ENCODE peak calls at places on chromosomes 11 and 22, in five cellular contexts. V is SK-N-SH, L is HepG2, O is K562, F is GM12878. X is an unnamed sample.
A peak's percentile ranks its signal among the peaks of the same experiment; 100 is the strongest.

GRCh38 chr11:71927813-71928738 is at the start of gene XNDC1N:
- DNase-seq in V (peak; percentile 82), L (peak; percentile 89), O (peak; percentile 90), F (no peak), X (peak; percentile 84)

GRCh38 chr11:87454246-87454645 is 416.5 kb downstream of the TMEM135 start:
- DNase-seq in V (peak; percentile 2), L (no peak), O (no peak), F (peak; percentile 25), X (no peak)

GRCh38 chr11:911890-912219 is 1.2 kb upstream of the CHID1 start:
- DNase-seq in V (no peak), L (no peak), O (no peak), F (no peak), X (no peak)

GRCh38 chr11:104148074-104148473 is 15.9 kb downstream of the PDGFD start:
- DNase-seq in V (no peak), L (no peak), O (no peak), F (no peak), X (no peak)

GRCh38 chr22:23570681-23571080 is 9.4 kb downstream of the IGLL1 start:
- DNase-seq in V (no peak), L (no peak), O (no peak), F (no peak), X (no peak)

GRCh38 chr22:29744902-29745301 is 21.9 kb downstream of the ZMAT5 start:
- DNase-seq in V (no peak), L (no peak), O (no peak), F (no peak), X (no peak)

GRCh38 chr11:102911758-102912481 is 37.1 kb upstream of the MMP12 start:
- DNase-seq in V (no peak), L (no peak), O (no peak), F (no peak), X (no peak)

GRCh38 chr11:69040051-69040450 is 8.7 kb upstream of the TPCN2 start:
- DNase-seq in V (no peak), L (no peak), O (no peak), F (no peak), X (no peak)

GRCh38 chr11:130622126-130622525 is 173.7 kb downstream of the ADAMTS15 start:
- DNase-seq in V (no peak), L (no peak), O (no peak), F (no peak), X (no peak)

GRCh38 chr11:69280451-69280850 is 13.5 kb upstream of the MYEOV start:
- DNase-seq in V (no peak), L (no peak), O (no peak), F (no peak), X (no peak)

GRCh38 chr22:44691796-44692661 is 10.0 kb upstream of the PRR5 start:
- DNase-seq in V (no peak), L (no peak), O (no peak), F (no peak), X (no peak)

GRCh38 chr11:128496684-128497056 is 90.7 kb downstream of the ETS1 start:
- DNase-seq in V (no peak), L (no peak), O (no peak), F (no peak), X (no peak)
- TF ChIP-seq FOXM1 in V (no peak), L (no peak), O (no peak), F (no peak), X (no peak)

DNA sequence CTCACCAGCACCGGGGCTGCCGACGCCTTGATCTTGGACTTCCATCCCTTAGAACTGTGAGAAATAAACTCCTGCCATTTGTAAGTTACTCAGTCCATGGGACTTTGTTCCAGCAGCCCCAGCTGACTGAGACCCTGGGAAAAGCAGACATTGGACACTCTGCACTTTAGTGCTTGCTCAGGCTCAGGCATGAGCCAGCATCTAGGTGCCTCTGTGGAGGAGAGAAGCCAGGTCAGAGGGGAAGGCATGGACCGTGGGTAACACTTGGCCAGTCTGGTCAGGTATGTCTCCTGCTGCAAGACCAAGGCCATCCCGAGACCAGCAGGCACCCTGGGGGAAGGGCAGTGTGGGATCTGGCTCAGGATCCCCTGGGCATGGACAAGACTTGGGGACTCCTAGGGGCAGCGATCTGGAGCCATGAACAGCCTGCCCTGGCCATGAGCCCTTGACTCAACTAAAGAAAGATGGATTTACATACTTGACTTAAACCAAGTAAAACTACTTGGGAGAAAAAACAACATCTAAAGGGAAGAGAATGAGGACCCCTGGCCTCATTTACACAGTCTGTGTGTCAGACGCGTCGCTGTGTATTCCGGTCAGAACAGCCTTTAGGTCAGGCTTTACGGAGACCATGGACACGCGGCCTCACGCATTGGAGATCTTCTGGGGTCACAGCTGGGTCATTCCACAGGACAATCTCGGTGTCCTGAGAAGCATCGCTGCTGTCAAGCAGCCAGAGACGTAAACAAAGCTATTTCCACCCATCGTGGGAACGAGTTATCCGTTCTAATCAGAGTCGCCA is 497.1 kb downstream of the BRD1 start:
- DNase-seq in V (no peak), L (no peak), O (no peak), F (no peak), X (no peak)
- TF ChIP-seq FOXM1 in V (no peak), L (no peak), O (no peak), F (no peak), X (no peak)

GRCh38 chr11:74726547-74727182 is 4.6 kb downstream of the CHRDL2 start:
- DNase-seq in V (peak; percentile 87), L (peak; percentile 58), O (peak; percentile 79), F (no peak), X (peak; percentile 86)

GRCh38 chr11:74723511-74723910 is 7.7 kb downstream of the CHRDL2 start:
- DNase-seq in V (no peak), L (no peak), O (no peak), F (no peak), X (no peak)

GRCh38 chr11:74729397-74729796 is 1.8 kb downstream of the CHRDL2 start:
- DNase-seq in V (no peak), L (no peak), O (no peak), F (no peak), X (no peak)

GRCh38 chr11:74721479-74721835 is 9.8 kb downstream of the CHRDL2 start:
- DNase-seq in V (no peak), L (no peak), O (no peak), F (no peak), X (no peak)

DNA sequence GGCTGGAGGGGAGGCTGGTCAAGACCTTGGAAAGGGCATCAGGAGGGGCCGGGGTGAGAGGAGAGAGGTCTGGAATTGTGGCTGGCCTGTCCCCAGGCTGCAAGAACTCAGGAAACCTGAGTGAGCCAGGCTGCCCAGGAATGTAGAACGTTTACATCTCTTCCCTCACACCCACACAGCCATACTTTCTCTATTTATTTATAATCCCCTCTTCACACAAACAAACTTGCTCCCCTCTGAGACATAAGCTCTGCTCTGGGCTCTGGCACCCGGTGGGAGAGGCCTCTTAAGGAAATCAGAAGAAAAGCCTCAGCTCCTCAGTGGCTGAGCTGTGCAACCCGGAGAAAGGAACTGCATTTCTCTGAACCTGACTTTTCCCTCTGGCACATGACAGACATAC is 5.5 kb downstream of the CHRDL2 start:
- DNase-seq in V (no peak), L (no peak), O (no peak), F (no peak), X (no peak)
- TF ChIP-seq FOXM1 in V (no peak), L (no peak), O (no peak), F (no peak), X (no peak)

DNA sequence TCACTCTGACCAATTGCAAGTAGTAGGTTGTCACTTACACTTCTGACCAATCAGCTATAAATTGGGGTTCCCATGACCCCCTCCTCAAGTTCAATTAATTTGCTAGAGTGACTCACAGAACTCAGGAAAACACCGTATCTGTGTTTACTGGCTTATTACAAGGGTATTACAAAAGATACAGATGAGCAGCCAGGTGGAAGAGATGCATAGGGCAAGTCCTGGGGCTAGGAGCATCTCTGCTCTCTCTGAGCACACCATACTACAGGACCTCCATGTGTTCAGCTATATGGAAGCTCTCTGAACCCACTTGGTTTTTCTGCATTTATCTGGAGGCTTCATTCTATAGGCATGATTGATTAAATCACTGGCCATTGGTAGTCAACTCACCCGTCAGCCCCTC is 11.3 kb upstream of the GRK3 start:
- DNase-seq in V (no peak), L (no peak), O (no peak), F (no peak), X (no peak)
- TF ChIP-seq FOXM1 in V (no peak), L (no peak), O (no peak), F (no peak), X (no peak)

GRCh38 chr11:101617735-101618332 is 34.0 kb upstream of the TRPC6 start:
- DNase-seq in V (no peak), L (no peak), O (no peak), F (no peak), X (no peak)
- TF ChIP-seq FOXM1 in V (no peak), L (no peak), O (no peak), F (no peak), X (no peak)

DNA sequence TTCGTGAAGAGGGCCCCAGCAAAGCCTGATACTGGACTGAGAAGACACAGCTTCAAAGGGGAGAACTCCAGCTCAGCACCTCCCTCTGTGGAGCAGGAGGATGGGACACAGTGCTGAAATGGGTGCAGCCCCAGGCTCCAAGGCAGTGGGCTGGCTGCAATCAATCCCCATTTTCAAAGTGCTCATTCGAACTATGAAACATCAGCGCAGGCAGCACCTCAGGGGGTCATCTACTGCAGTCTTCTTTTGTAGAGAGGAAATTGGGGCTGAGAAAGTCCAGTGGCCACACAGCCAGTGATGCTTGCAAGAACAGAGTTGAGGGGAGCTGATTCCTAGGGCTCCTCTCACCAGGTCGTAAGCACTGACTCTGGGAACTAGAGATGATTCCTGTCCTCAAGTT is 25.1 kb downstream of the OPCML start:
- DNase-seq in V (no peak), L (no peak), O (no peak), F (no peak), X (no peak)
- TF ChIP-seq FOXM1 in V (no peak), L (no peak), O (no peak), F (no peak), X (no peak)

DNA sequence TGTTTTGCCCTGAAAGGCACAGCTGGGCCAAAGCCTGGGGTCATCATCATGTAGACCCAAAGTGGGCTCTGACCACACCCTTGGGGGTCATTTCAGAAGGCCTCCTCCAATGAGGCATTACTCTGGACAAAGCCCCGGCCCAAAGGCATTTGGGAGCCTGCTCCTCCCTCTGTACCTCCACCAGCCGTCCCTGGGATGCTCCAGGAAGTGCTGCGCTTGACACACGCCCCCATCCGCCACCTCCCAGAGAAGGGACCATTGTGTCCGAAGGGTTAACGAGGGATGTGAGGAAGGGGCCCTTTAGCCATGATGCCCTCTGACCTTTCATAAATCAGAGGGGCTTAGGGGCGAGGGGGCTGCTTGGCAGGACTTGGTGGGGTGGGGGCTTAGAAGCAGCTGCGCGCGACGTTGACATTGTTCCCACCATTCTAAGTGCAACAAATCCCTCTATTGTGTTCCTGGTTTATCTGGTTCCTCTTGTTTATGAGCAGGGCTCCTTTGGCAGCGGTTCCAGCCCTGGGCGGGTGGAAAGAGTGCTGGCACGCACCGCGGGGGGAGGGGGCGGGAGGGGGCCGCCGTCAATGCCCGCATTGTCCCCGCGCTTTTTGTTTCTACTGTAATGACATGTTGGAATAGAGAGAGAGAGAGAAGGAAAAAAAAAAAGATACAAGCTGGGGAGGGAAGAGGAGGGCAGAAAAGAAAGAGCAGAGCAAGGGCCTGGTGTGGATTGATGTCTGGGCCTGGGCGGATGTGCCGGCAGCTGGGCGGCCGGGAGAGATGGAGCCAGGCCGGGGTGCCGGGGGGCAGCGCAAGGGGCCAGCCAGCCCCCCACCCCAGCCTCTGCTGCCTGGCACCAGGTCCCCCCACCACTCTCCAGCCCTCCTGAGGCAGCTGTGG is 32.1 kb upstream of the SOX10 start:
- DNase-seq in V (no peak), L (no peak), O (no peak), F (no peak), X (no peak)
- TF ChIP-seq FOXM1 in V (no peak), L (no peak), O (no peak), F (no peak), X (no peak)

X was measured in HEK293T.